ENCODE peak calls at places on chromosomes 2 and 18, in nine cellular contexts. J, B, P, A, T, R, I, H and L are unnamed samples.

GRCh38 chr2:64514018-64514417 is 10.1 kb upstream of the AFTPH start:
- DNase-seq in J (no peak), B (no peak), P (peak; percentile 37), A (no peak), T (no peak), R (peak; percentile 14), I (no peak), H (no peak), L (no peak)

GRCh38 chr2:197973772-197974171 is 169.4 kb downstream of the PLCL1 start:
- DNase-seq in J (no peak), B (no peak), P (no peak), A (no peak), T (no peak), R (no peak), I (no peak), H (no peak), L (no peak)

GRCh38 chr2:222548997-222549396 is 106.9 kb downstream of the FARSB start:
- DNase-seq in J (no peak), B (no peak), P (no peak), A (no peak), T (no peak), R (peak; percentile 49), I (no peak), H (no peak), L (no peak)

GRCh38 chr2:113922784-113923183 is 32.9 kb downstream of the ACTR3 start:
- DNase-seq in J (no peak), B (no peak), P (no peak), A (no peak), T (no peak), R (no peak), I (no peak), H (no peak), L (peak; percentile 26)

GRCh38 chr2:171574149-171574795 is 52.0 kb downstream of the CYBRD1 start:
- DNase-seq in J (no peak), B (peak; percentile 85), P (peak; percentile 81), A (peak; percentile 85), T (peak; percentile 84), R (peak; percentile 82), I (peak; percentile 89), H (peak; percentile 86), L (peak; percentile 84)

GRCh38 chr2:88627856-88628568 is 748 bp upstream of the EIF2AK3 start:
- DNase-seq in J (peak; percentile 91), B (peak; percentile 92), P (peak; percentile 98), A (peak; percentile 95), T (peak; percentile 89), R (peak; percentile 98), I (peak; percentile 69), H (peak; percentile 85), L (peak; percentile 63)

GRCh38 chr18:11308499-11308898 is 159.1 kb upstream of the PIEZO2 start:
- DNase-seq in J (no peak), B (no peak), P (peak; percentile 31), A (peak; percentile 69), T (no peak), R (peak; percentile 29), I (no peak), H (no peak), L (no peak)

GRCh38 chr2:135219226-135219625 is 167.1 kb downstream of the RAB3GAP1 start:
- DNase-seq in J (no peak), B (no peak), P (no peak), A (no peak), T (no peak), R (no peak), I (no peak), H (no peak), L (no peak)

GRCh38 chr2:222042666-222043065 is 256.1 kb downstream of the PAX3 start:
- DNase-seq in J (no peak), B (no peak), P (no peak), A (no peak), T (no peak), R (no peak), I (no peak), H (no peak), L (no peak)

GRCh38 chr2:240570531-240571313 is 2.4 kb downstream of the RNPEPL1 start:
- DNase-seq in J (no peak), B (no peak), P (no peak), A (no peak), T (peak; percentile 13), R (no peak), I (no peak), H (no peak), L (no peak)

GRCh38 chr18:37383036-37383788 is 182.4 kb downstream of the CELF4 start:
- DNase-seq in J (no peak), B (no peak), P (no peak), A (no peak), T (no peak), R (peak; percentile 12), I (no peak), H (no peak), L (no peak)

GRCh38 chr18:37381554-37381953 is 184.0 kb downstream of the CELF4 start:
- DNase-seq in J (no peak), B (no peak), P (no peak), A (no peak), T (no peak), R (no peak), I (no peak), H (no peak), L (no peak)

GRCh38 chr18:37385846-37386435 is 179.7 kb downstream of the CELF4 start:
- DNase-seq in J (no peak), B (no peak), P (peak; percentile 64), A (peak; percentile 34), T (no peak), R (peak; percentile 55), I (peak; percentile 53), H (no peak), L (peak; percentile 67)

GRCh38 chr18:37380546-37381110 is 185.0 kb downstream of the CELF4 start:
- DNase-seq in J (no peak), B (no peak), P (no peak), A (no peak), T (no peak), R (no peak), I (no peak), H (no peak), L (no peak)

DNA sequence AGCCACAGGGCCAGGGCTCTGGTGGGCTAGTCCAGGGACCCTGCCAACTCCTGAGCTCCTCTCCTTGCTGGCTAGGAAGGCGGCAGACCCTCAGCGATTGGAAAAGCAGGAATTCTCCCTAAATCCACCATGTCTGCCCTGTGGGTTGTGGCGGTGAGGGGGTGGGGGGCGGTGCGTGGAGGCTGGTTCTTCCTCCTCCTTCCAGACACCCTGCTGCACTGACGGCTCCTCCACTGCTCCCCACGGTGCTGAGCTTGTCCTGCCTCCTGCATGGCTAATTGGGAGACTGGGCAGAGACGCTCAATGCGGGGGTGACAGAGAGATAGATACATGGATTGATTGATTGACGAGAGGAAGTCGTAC is 181.8 kb downstream of the CELF4 start:
- DNase-seq in J (no peak), B (no peak), P (no peak), A (no peak), T (no peak), R (no peak), I (no peak), H (no peak), L (no peak)
- TF ChIP-seq CTCF in J (no peak), B (no peak), P (no peak), A (no peak), T (no peak), R (no peak), I (no peak), H (no peak), L (no peak)

GRCh38 chr2:45494978-45495293 is 116.1 kb downstream of the SRBD1 start:
- DNase-seq in J (no peak), B (no peak), P (no peak), A (no peak), T (no peak), R (no peak), I (no peak), H (no peak), L (no peak)
- TF ChIP-seq CTCF in J (no peak), B (no peak), P (no peak), A (no peak), T (no peak), R (no peak), I (no peak), H (peak; percentile 30), L (no peak)

GRCh38 chr2:174442546-174443510 is 44.0 kb downstream of the GPR155 start:
- DNase-seq in J (peak; percentile 60), B (no peak), P (peak; percentile 85), A (no peak), T (no peak), R (peak; percentile 82), I (no peak), H (peak; percentile 71), L (no peak)
- TF ChIP-seq CTCF in J (no peak), B (no peak), P (no peak), A (no peak), T (no peak), R (no peak), I (no peak), H (no peak), L (no peak)

GRCh38 chr18:22167471-22168151 is 1.8 kb upstream of the GATA6 start:
- DNase-seq in J (no peak), B (no peak), P (peak; percentile 66), A (no peak), T (peak; percentile 48), R (peak; percentile 69), I (no peak), H (no peak), L (peak; percentile 45)

GRCh38 chr18:22168360-22168921 is 948 bp upstream of the GATA6 start:
- DNase-seq in J (no peak), B (no peak), P (peak; percentile 29), A (peak; percentile 35), T (peak; percentile 40), R (peak; percentile 22), I (no peak), H (peak; percentile 39), L (peak; percentile 45)

GRCh38 chr18:22169889-22170420 is 566 bp downstream of the GATA6 start:
- DNase-seq in J (no peak), B (no peak), P (peak; percentile 58), A (no peak), T (peak; percentile 53), R (peak; percentile 60), I (no peak), H (no peak), L (peak; percentile 58)

GRCh38 chr18:22170421-22171262 is 1.3 kb downstream of the GATA6 start:
- DNase-seq in J (no peak), B (peak; percentile 58), P (peak; percentile 77), A (peak; percentile 19), T (peak; percentile 62), R (peak; percentile 77), I (no peak), H (peak; percentile 49), L (peak; percentile 43)

DNA sequence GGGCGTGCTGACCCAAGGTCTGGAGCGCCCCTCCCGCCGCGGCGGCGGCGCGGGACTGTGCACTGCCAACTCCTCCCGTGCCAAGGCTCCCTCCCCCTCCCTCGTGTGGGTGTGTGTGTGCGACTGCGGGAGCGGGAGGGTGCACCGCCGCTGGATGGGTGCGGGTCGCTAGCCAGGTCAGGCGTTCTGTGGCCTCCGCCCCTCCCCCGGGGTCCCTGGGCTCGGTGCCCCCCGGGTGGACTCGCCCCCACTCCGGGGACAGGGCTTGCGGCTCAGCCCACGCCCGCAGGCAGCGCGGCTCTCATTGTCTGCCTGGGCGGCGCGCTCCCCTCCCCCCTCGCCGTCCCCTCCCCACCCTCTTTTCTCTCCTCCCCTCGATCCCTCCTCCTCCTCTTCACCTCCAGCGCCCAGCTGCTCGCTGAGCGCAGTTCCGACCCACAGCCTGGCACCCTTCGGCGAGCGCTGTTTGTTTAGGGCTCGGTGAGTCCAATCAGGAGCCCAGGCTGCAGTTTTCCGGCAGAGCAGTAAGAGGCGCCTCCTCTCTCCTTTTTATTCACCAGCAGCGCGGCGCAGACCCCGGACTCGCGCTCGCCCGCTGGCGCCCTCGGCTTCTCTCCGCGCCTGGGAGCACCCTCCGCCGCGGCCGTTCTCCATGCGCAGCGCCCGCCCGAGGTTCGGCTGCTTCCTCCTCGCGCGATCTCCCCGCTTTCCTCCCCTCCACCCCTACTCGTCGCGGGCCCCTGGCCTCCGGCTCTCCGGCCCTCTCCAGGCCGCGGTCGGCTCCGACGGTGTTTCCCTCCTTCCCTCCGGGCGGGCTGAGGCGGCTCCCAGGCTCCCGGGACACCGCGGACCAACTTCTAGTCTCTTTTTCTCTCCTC is at the start of gene GATA6:
- DNase-seq in J (peak; percentile 45), B (peak; percentile 94), P (peak; percentile 99), A (peak; percentile 81), T (peak; percentile 93), R (peak; percentile 99), I (peak; percentile 65), H (peak; percentile 84), L (peak; percentile 85)
- TF ChIP-seq CTCF in J (peak; percentile 67), B (peak; percentile 19), P (peak; percentile 38), A (no peak), T (peak; percentile 63), R (peak; percentile 55), I (peak; percentile 18), H (peak; percentile 45), L (peak; percentile 38)